ENCODE peak calls at places on chromosomes 13 and 19, in ten cellular contexts. One of them, this sample, is unnamed.

GRCh38 chr19:38684862-38685665 is 37.6 kb downstream of the ACTN4 start:
- DNase-seq in dorsolateral prefrontal cortex: no peak
- DNase-seq in GM23248: no peak
- DNase-seq in A673: no peak
- DNase-seq in IMR-90: no peak
- DNase-seq in Peyer's patch: no peak
- DNase-seq in lower lobe of right lung: no peak
- DNase-seq in substantia nigra: no peak
- DNase-seq in tibial artery: no peak
- DNase-seq in WERI-Rb-1: peak; percentile 53
- DNase-seq in this sample: no peak

GRCh38 chr19:1742989-1743696 is 10.2 kb upstream of the ONECUT3 start:
- DNase-seq in dorsolateral prefrontal cortex: no peak
- DNase-seq in GM23248: no peak
- DNase-seq in A673: no peak
- DNase-seq in IMR-90: no peak
- DNase-seq in Peyer's patch: no peak
- DNase-seq in lower lobe of right lung: no peak
- DNase-seq in substantia nigra: no peak
- DNase-seq in tibial artery: no peak
- DNase-seq in WERI-Rb-1: no peak
- DNase-seq in this sample: no peak

GRCh38 chr19:43700368-43701015 is 15.4 kb upstream of the IRGC start:
- DNase-seq in dorsolateral prefrontal cortex: peak; percentile 34
- DNase-seq in GM23248: peak; percentile 91
- DNase-seq in A673: peak; percentile 21
- DNase-seq in IMR-90: peak; percentile 84
- DNase-seq in Peyer's patch: no peak
- DNase-seq in lower lobe of right lung: peak; percentile 47
- DNase-seq in substantia nigra: peak; percentile 18
- DNase-seq in tibial artery: peak; percentile 58
- DNase-seq in WERI-Rb-1: no peak
- DNase-seq in this sample: no peak

GRCh38 chr13:87042946-87043345 is 628.2 kb upstream of the SLITRK5 start:
- DNase-seq in dorsolateral prefrontal cortex: no peak
- DNase-seq in GM23248: peak; percentile 57
- DNase-seq in A673: no peak
- DNase-seq in IMR-90: peak; percentile 51
- DNase-seq in Peyer's patch: no peak
- DNase-seq in lower lobe of right lung: no peak
- DNase-seq in substantia nigra: no peak
- DNase-seq in tibial artery: no peak
- DNase-seq in WERI-Rb-1: no peak
- DNase-seq in this sample: no peak

GRCh38 chr19:46373573-46374359 is 26.9 kb downstream of the PPP5C start:
- DNase-seq in dorsolateral prefrontal cortex: peak; percentile 26
- DNase-seq in GM23248: peak; percentile 89
- DNase-seq in A673: peak; percentile 72
- DNase-seq in IMR-90: peak; percentile 50
- DNase-seq in Peyer's patch: peak; percentile 88
- DNase-seq in lower lobe of right lung: peak; percentile 93
- DNase-seq in substantia nigra: no peak
- DNase-seq in tibial artery: no peak
- DNase-seq in WERI-Rb-1: no peak
- DNase-seq in this sample: peak; percentile 12

GRCh38 chr13:109842521-109842920 is 56.1 kb upstream of the IRS2 start:
- DNase-seq in dorsolateral prefrontal cortex: no peak
- DNase-seq in GM23248: no peak
- DNase-seq in A673: no peak
- DNase-seq in IMR-90: no peak
- DNase-seq in Peyer's patch: no peak
- DNase-seq in lower lobe of right lung: no peak
- DNase-seq in substantia nigra: no peak
- DNase-seq in tibial artery: no peak
- DNase-seq in WERI-Rb-1: no peak
- DNase-seq in this sample: no peak

GRCh38 chr13:35549481-35549880 is 73.0 kb upstream of the MAB21L1 start:
- DNase-seq in dorsolateral prefrontal cortex: no peak
- DNase-seq in GM23248: peak; percentile 64
- DNase-seq in A673: peak; percentile 13
- DNase-seq in IMR-90: peak; percentile 43
- DNase-seq in Peyer's patch: no peak
- DNase-seq in lower lobe of right lung: no peak
- DNase-seq in substantia nigra: no peak
- DNase-seq in tibial artery: no peak
- DNase-seq in WERI-Rb-1: no peak
- DNase-seq in this sample: no peak

GRCh38 chr13:31587696-31588266 is 151.5 kb upstream of the RXFP2 start:
- DNase-seq in dorsolateral prefrontal cortex: no peak
- DNase-seq in GM23248: no peak
- DNase-seq in A673: no peak
- DNase-seq in IMR-90: no peak
- DNase-seq in Peyer's patch: no peak
- DNase-seq in lower lobe of right lung: no peak
- DNase-seq in substantia nigra: no peak
- DNase-seq in tibial artery: no peak
- DNase-seq in WERI-Rb-1: no peak
- DNase-seq in this sample: no peak

GRCh38 chr13:94464771-94465170 is 14.7 kb downstream of the DCT start:
- DNase-seq in dorsolateral prefrontal cortex: no peak
- DNase-seq in GM23248: peak; percentile 3
- DNase-seq in A673: no peak
- DNase-seq in IMR-90: no peak
- DNase-seq in Peyer's patch: no peak
- DNase-seq in lower lobe of right lung: no peak
- DNase-seq in substantia nigra: no peak
- DNase-seq in tibial artery: no peak
- DNase-seq in WERI-Rb-1: no peak
- DNase-seq in this sample: no peak

GRCh38 chr13:100146534-100146933 is 57.6 kb downstream of the PCCA start:
- DNase-seq in dorsolateral prefrontal cortex: no peak
- DNase-seq in GM23248: no peak
- DNase-seq in A673: no peak
- DNase-seq in IMR-90: no peak
- DNase-seq in Peyer's patch: no peak
- DNase-seq in lower lobe of right lung: no peak
- DNase-seq in substantia nigra: no peak
- DNase-seq in tibial artery: no peak
- DNase-seq in WERI-Rb-1: no peak
- DNase-seq in this sample: no peak

GRCh38 chr13:100149389-100149788 is 60.5 kb downstream of the PCCA start:
- DNase-seq in dorsolateral prefrontal cortex: no peak
- DNase-seq in GM23248: no peak
- DNase-seq in A673: no peak
- DNase-seq in IMR-90: no peak
- DNase-seq in Peyer's patch: no peak
- DNase-seq in lower lobe of right lung: no peak
- DNase-seq in substantia nigra: no peak
- DNase-seq in tibial artery: no peak
- DNase-seq in WERI-Rb-1: no peak
- DNase-seq in this sample: no peak

GRCh38 chr13:100147825-100148224 is 58.9 kb downstream of the PCCA start:
- DNase-seq in dorsolateral prefrontal cortex: no peak
- DNase-seq in GM23248: no peak
- DNase-seq in A673: no peak
- DNase-seq in IMR-90: no peak
- DNase-seq in Peyer's patch: no peak
- DNase-seq in lower lobe of right lung: no peak
- DNase-seq in substantia nigra: no peak
- DNase-seq in tibial artery: no peak
- DNase-seq in WERI-Rb-1: no peak
- DNase-seq in this sample: no peak

GRCh38 chr13:100148422-100148821 is 59.5 kb downstream of the PCCA start:
- DNase-seq in dorsolateral prefrontal cortex: no peak
- DNase-seq in GM23248: no peak
- DNase-seq in A673: no peak
- DNase-seq in IMR-90: no peak
- DNase-seq in Peyer's patch: no peak
- DNase-seq in lower lobe of right lung: no peak
- DNase-seq in substantia nigra: no peak
- DNase-seq in tibial artery: no peak
- DNase-seq in WERI-Rb-1: no peak
- DNase-seq in this sample: no peak
- H3K27ac ChIP-seq in dorsolateral prefrontal cortex: no peak overlapping the region
- H3K27ac ChIP-seq in GM23248: no peak overlapping the region
- H3K27ac ChIP-seq in A673: no peak overlapping the region
- H3K27ac ChIP-seq in IMR-90: no peak overlapping the region
- H3K27ac ChIP-seq in Peyer's patch: no peak overlapping the region
- H3K27ac ChIP-seq in lower lobe of right lung: no peak overlapping the region
- H3K27ac ChIP-seq in substantia nigra: no peak overlapping the region
- H3K27ac ChIP-seq in tibial artery: no peak overlapping the region
- H3K27ac ChIP-seq in WERI-Rb-1: no peak overlapping the region
- H3K27ac ChIP-seq in this sample: no peak overlapping the region

GRCh38 chr13:112601351-112601750 is 13.4 kb upstream of the TUBGCP3 start:
- DNase-seq in dorsolateral prefrontal cortex: no peak
- DNase-seq in GM23248: no peak
- DNase-seq in A673: no peak
- DNase-seq in IMR-90: no peak
- DNase-seq in Peyer's patch: no peak
- DNase-seq in lower lobe of right lung: no peak
- DNase-seq in substantia nigra: no peak
- DNase-seq in tibial artery: no peak
- DNase-seq in WERI-Rb-1: peak; percentile 60
- DNase-seq in this sample: no peak
- H3K27ac ChIP-seq in dorsolateral prefrontal cortex: no peak overlapping the region
- H3K27ac ChIP-seq in GM23248: no peak overlapping the region
- H3K27ac ChIP-seq in A673: no peak overlapping the region
- H3K27ac ChIP-seq in IMR-90: no peak overlapping the region
- H3K27ac ChIP-seq in Peyer's patch: no peak overlapping the region
- H3K27ac ChIP-seq in lower lobe of right lung: no peak overlapping the region
- H3K27ac ChIP-seq in substantia nigra: no peak overlapping the region
- H3K27ac ChIP-seq in tibial artery: no peak overlapping the region
- H3K27ac ChIP-seq in WERI-Rb-1: no peak overlapping the region
- H3K27ac ChIP-seq in this sample: no peak overlapping the region

DNA sequence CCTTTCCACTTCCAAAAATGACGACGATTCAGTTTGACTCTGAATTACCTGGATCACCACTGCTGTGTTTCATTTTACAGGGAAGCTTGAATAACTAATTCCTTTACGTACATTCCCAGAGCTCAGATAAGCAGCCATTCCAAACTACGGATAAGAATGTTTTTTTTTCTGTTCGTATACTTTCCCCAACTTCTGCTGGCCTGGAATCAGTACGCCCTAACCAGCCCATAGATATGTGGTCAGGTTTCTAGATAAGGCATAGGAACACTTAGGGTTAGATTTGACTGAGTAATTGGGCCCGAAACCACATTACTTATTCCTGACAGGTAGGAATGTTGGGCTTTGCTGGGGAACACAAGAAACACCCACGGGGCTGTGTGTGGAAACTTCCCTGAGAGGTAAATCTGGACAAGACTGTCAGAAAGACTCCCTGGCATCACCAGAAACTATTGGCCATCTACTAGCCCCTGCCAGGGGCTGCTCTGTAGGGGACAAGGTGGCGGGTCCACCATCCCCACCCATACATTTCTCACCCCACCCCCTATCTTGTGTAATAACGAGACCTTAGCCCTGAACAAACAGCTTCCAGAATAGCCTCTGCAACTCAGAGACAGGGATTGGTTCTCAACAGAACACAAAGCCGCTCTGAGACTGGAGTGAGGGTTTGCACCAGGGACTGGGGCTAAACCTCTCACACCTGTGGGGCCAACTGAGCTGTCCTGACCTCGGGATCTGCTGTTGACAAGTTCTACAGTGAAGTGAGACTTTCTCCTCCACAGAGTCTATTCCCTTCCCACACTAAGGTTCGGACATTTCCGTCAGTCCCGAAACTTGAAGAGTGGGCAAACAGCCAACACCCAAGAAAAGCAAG is 15.6 kb downstream of the RHPN2 start:
- DNase-seq in dorsolateral prefrontal cortex: no peak
- DNase-seq in GM23248: no peak
- DNase-seq in A673: no peak
- DNase-seq in IMR-90: peak; percentile 24
- DNase-seq in Peyer's patch: no peak
- DNase-seq in lower lobe of right lung: no peak
- DNase-seq in substantia nigra: no peak
- DNase-seq in tibial artery: no peak
- DNase-seq in WERI-Rb-1: no peak
- DNase-seq in this sample: no peak
- H3K27ac ChIP-seq in dorsolateral prefrontal cortex: no peak overlapping the region
- H3K27ac ChIP-seq in GM23248: no peak overlapping the region
- H3K27ac ChIP-seq in A673: no peak overlapping the region
- H3K27ac ChIP-seq in IMR-90: no peak overlapping the region
- H3K27ac ChIP-seq in Peyer's patch: peak overlapping the region; percentile 48
- H3K27ac ChIP-seq in lower lobe of right lung: no peak overlapping the region
- H3K27ac ChIP-seq in substantia nigra: no peak overlapping the region
- H3K27ac ChIP-seq in tibial artery: no peak overlapping the region
- H3K27ac ChIP-seq in WERI-Rb-1: no peak overlapping the region
- H3K27ac ChIP-seq in this sample: no peak overlapping the region

GRCh38 chr19:16273005-16273404 is 51.6 kb upstream of the KLF2 start:
- DNase-seq in dorsolateral prefrontal cortex: no peak
- DNase-seq in GM23248: no peak
- DNase-seq in A673: no peak
- DNase-seq in IMR-90: no peak
- DNase-seq in Peyer's patch: no peak
- DNase-seq in lower lobe of right lung: no peak
- DNase-seq in substantia nigra: no peak
- DNase-seq in tibial artery: peak; percentile 48
- DNase-seq in WERI-Rb-1: no peak
- DNase-seq in this sample: no peak
- H3K27ac ChIP-seq in dorsolateral prefrontal cortex: peak overlapping the region; percentile 33
- H3K27ac ChIP-seq in GM23248: no peak overlapping the region
- H3K27ac ChIP-seq in A673: no peak overlapping the region
- H3K27ac ChIP-seq in IMR-90: no peak overlapping the region
- H3K27ac ChIP-seq in Peyer's patch: no peak overlapping the region
- H3K27ac ChIP-seq in lower lobe of right lung: peak overlapping the region; percentile 54
- H3K27ac ChIP-seq in substantia nigra: no peak overlapping the region
- H3K27ac ChIP-seq in tibial artery: peak overlapping the region; percentile 58
- H3K27ac ChIP-seq in WERI-Rb-1: no peak overlapping the region
- H3K27ac ChIP-seq in this sample: peak overlapping the region; percentile 75